ENCODE peak calls at places on chromosomes 7 and 10, in eight cellular contexts. B, N, U, A, S, V, W and K are unnamed samples.

GRCh38 chr7:155992538-155992937 is 180.3 kb upstream of the SHH start:
- DNase-seq in B (no peak), N (no peak), U (no peak), A (no peak), S (no peak), V (no peak), W (no peak), K (no peak)

GRCh38 chr10:89668391-89669180 is 23.5 kb upstream of the PANK1 start:
- DNase-seq in B (no peak), N (no peak), U (no peak), A (peak; percentile 60), S (peak; percentile 48), V (no peak), W (peak; percentile 16), K (no peak)

GRCh38 chr7:121073463-121074099 is 85.1 kb downstream of the CPED1 start:
- DNase-seq in B (no peak), N (peak; percentile 20), U (no peak), A (no peak), S (no peak), V (no peak), W (no peak), K (no peak)

GRCh38 chr10:48598243-48598935 is 6.5 kb downstream of the ARHGAP22 start:
- DNase-seq in B (no peak), N (no peak), U (no peak), A (no peak), S (no peak), V (no peak), W (no peak), K (no peak)

GRCh38 chr10:116030576-116030975 is 242.4 kb downstream of the GFRA1 start:
- DNase-seq in B (no peak), N (no peak), U (no peak), A (peak; percentile 14), S (no peak), V (no peak), W (no peak), K (no peak)

GRCh38 chr7:50335795-50336754 is 31.6 kb downstream of the IKZF1 start:
- DNase-seq in B (no peak), N (no peak), U (no peak), A (no peak), S (no peak), V (no peak), W (no peak), K (no peak)

GRCh38 chr7:51545131-51545530 is 228.5 kb upstream of the COBL start:
- DNase-seq in B (no peak), N (no peak), U (no peak), A (no peak), S (no peak), V (no peak), W (no peak), K (no peak)

GRCh38 chr7:85776691-85777363 is 590.0 kb upstream of the SEMA3D start:
- DNase-seq in B (no peak), N (no peak), U (peak; percentile 41), A (no peak), S (no peak), V (no peak), W (no peak), K (no peak)

GRCh38 chr10:115830260-115830970 is 442.6 kb downstream of the GFRA1 start:
- DNase-seq in B (no peak), N (peak; percentile 5), U (peak; percentile 32), A (no peak), S (no peak), V (no peak), W (peak; percentile 15), K (no peak)

DNA sequence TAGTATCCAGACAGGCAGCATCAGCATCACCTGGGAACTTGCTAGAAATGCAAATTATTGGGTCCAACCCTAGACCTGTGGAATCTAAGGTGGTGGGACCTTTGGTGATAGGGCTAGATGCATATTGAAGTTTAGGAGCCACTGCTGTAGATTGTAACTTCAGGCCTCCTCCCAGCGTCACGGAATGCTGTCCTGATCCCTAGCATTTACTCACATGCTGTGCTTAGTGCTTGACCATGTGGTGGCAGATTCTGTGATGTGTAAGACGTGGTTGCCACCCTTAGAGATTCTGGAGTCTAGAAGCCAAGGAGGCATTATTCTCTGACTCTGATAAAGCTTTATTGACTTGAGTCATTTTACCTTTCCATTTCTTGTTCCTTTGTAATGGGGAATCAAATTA is 13.5 kb downstream of the AHR start:
- DNase-seq in B (no peak), N (no peak), U (no peak), A (no peak), S (no peak), V (no peak), W (no peak), K (no peak)
- TF ChIP-seq CTCF in B (no peak), N (no peak), U (no peak), A (no peak), S (no peak), V (no peak), W (no peak), K (no peak)

DNA sequence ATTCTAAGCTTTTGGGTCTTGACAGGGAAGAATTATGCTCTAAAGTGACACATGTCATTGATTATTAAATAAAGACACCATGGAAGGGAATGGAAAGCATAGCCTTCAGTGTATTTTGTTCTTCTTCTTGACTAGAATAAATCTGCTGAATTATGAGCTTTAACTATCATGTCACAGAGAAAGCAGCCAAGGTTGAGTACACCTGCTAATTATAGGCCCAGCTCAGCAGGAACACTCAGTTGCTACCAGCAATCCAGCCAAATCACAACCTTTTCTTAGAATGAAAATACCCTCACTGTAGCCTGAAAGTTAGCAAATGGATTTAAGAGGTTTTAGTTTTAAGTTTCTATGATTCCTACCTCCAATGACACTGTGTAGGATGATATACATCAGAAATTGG is 225.3 kb upstream of the RHOBTB1 start:
- DNase-seq in B (no peak), N (no peak), U (no peak), A (no peak), S (no peak), V (no peak), W (no peak), K (no peak)
- H3K4me3 ChIP-seq in B (no peak overlapping the region), N (no peak overlapping the region), U (no peak overlapping the region), A (no peak overlapping the region), S (no peak overlapping the region), V (no peak overlapping the region), W (no peak overlapping the region), K (no peak overlapping the region)

DNA sequence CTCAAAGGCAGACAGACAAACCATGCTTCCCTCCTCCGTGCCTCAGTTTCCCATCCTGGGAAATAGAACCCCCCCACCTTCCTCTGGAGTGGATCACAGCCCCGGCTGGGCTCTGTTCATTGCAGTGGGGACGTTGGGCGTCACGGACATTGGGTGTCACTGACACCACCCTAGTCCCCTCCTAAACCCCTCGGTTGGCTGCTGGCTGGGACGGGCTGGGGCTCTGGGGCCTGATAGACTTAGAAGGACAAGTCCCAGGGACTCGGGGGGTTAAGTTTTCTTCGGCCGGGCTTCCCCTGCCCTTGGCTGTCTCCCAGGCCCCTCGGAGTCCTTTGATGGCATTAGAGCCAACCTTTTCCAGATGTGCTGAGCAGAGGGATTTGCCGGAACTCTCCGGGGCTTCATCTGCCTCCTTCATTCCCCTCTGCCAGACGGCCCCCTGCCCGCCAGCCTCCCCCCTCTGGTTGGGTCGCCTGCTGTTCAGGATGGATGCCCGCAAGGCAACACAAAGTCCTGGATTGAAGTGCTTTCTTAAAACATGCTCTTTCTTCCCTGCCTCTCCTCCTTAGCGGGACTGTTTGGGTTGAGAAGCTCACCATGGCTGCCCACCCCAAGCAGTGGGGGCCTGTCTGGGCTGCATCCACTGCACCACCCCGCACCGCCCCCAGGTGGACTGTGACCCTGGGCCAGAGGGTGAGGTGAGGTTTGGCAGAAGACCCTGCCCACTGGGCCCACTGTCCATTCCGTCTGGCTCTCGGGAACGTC is 73.0 kb downstream of the COL26A1 start:
- DNase-seq in B (no peak), N (no peak), U (no peak), A (peak; percentile 33), S (no peak), V (no peak), W (no peak), K (no peak)
- TF ChIP-seq CTCF in B (no peak), N (no peak), U (no peak), A (no peak), S (no peak), V (no peak), W (no peak), K (no peak)

GRCh38 chr10:59878915-59879314 is 27.4 kb downstream of the CCDC6 start:
- DNase-seq in B (no peak), N (no peak), U (no peak), A (no peak), S (no peak), V (no peak), W (no peak), K (no peak)
- H3K4me3 ChIP-seq in B (no peak overlapping the region), N (no peak overlapping the region), U (no peak overlapping the region), A (no peak overlapping the region), S (no peak overlapping the region), V (no peak overlapping the region), W (no peak overlapping the region), K (no peak overlapping the region)